ENCODE peak calls at places on chromosomes 16 and 17, in four cellular contexts. E, L, M and R are unnamed samples.

GRCh38 chr17:28717578-28718316 is at the start of gene RAB34:
- DNase-seq in M (no peak), L (no peak), E (no peak), R (peak)

GRCh38 chr17:1144139-1144538 is 35.6 kb downstream of the ABR start:
- DNase-seq in E (no peak), M (no peak), L (no peak), R (no peak)

GRCh38 chr17:64183815-64184397 is 54.0 kb upstream of the ERN1 start:
- DNase-seq in E (no peak), L (no peak), M (no peak), R (no peak)

GRCh38 chr16:27417047-27417671 is 15.2 kb downstream of the IL21R start:
- DNase-seq in L (no peak), M (no peak), E (no peak), R (no peak)

GRCh38 chr16:64356267-64356666 is 765.6 kb downstream of the CDH11 start:
- DNase-seq in M (no peak), L (no peak), E (no peak), R (peak)

GRCh38 chr17:3983945-3984484 is 19.8 kb upstream of the ATP2A3 start:
- DNase-seq in M (no peak), L (peak), E (no peak), R (no peak)

GRCh38 chr17:76237859-76238313 is 2.4 kb downstream of the RNF157 start:
- DNase-seq in M (peak), L (no peak), E (no peak), R (no peak)

GRCh38 chr16:85868495-85868894 is 30.5 kb upstream of the IRF8 start:
- DNase-seq in M (no peak), E (no peak), L (no peak), R (no peak)

GRCh38 chr16:20397468-20398074 is 7.0 kb downstream of the PDILT start:
- DNase-seq in M (peak), E (no peak), L (no peak), R (no peak)

GRCh38 chr16:81480856-81481821 is 36.5 kb downstream of the CMIP start:
- DNase-seq in M (peak), E (peak), L (peak), R (no peak)

GRCh38 chr16:2035431-2036199 is 8.9 kb downstream of the NHERF2 start:
- DNase-seq in L (peak), M (peak), E (no peak), R (no peak)

GRCh38 chr17:17783825-17784598 is 52.8 kb downstream of the SREBF1 start:
- DNase-seq in E (peak), L (no peak), M (no peak), R (no peak)

GRCh38 chr17:9512323-9513168 is 63.1 kb downstream of the STX8 start:
- DNase-seq in E (no peak), L (no peak), M (no peak), R (no peak)

GRCh38 chr17:82839617-82840292 is at the start of gene ZNF750:
- DNase-seq in E (no peak), L (no peak), M (no peak), R (no peak)

GRCh38 chr17:79388556-79389295 is 222.1 kb downstream of the RBFOX3 start:
- DNase-seq in M (peak), L (peak), E (no peak), R (peak)

GRCh38 chr17:145671-146541 is 8.5 kb downstream of the SCGB1C2 start:
- DNase-seq in L (no peak), M (no peak), E (no peak), R (no peak)

GRCh38 chr16:57299009-57299718 is 14.7 kb upstream of the PLLP start:
- DNase-seq in E (no peak), L (peak), M (peak), R (peak)

GRCh38 chr16:84484579-84485254 is 19.7 kb downstream of the MEAK7 start:
- DNase-seq in E (no peak), L (peak), M (peak), R (peak)

GRCh38 chr17:79617304-79617703 is 6.5 kb upstream of the RBFOX3 start:
- DNase-seq in L (no peak), E (no peak), M (no peak), R (no peak)

GRCh38 chr17:81609541-81610353 is 27.2 kb downstream of the NPLOC4 start:
- DNase-seq in E (no peak), M (no peak), L (no peak), R (no peak)

GRCh38 chr16:67198238-67198734 is 645 bp upstream of the ELMO3 start:
- DNase-seq in E (no peak), M (no peak), L (peak), R (peak)

GRCh38 chr17:49889500-49889899 is 41.6 kb upstream of the TAC4 start:
- DNase-seq in E (no peak), L (no peak), M (no peak), R (no peak)

GRCh38 chr17:27810211-27810901 is 10.0 kb upstream of the NOS2 start:
- DNase-seq in E (peak), L (no peak), M (no peak), R (no peak)

GRCh38 chr17:79988163-79988971 is 47.3 kb downstream of the TBC1D16 start:
- DNase-seq in E (no peak), L (no peak), M (peak), R (peak)

DNA sequence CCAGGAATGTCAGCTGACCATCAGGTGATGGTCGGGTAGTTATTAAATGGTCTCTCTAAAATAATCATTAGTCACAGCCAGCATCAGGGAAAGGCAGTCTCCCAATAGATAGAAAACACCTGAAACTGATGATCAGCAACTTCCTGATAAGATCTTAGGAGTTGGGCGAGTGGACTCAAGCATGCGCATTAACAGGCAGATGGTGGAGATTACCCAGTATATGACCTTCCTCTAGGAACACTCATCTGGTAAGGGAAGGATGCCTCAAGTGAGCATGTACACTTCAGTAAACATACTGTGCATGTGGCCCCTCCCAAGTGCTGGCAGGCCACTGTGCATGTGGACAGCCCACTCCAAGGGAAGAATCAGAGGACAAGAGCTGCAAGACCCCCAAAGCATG is 106.0 kb downstream of the ABCC12 start:
- DNase-seq in L (no peak), E (no peak), M (no peak), R (no peak)
- TF ChIP-seq PBX3 in L (no peak), E (no peak), M (no peak), R (no peak)

DNA sequence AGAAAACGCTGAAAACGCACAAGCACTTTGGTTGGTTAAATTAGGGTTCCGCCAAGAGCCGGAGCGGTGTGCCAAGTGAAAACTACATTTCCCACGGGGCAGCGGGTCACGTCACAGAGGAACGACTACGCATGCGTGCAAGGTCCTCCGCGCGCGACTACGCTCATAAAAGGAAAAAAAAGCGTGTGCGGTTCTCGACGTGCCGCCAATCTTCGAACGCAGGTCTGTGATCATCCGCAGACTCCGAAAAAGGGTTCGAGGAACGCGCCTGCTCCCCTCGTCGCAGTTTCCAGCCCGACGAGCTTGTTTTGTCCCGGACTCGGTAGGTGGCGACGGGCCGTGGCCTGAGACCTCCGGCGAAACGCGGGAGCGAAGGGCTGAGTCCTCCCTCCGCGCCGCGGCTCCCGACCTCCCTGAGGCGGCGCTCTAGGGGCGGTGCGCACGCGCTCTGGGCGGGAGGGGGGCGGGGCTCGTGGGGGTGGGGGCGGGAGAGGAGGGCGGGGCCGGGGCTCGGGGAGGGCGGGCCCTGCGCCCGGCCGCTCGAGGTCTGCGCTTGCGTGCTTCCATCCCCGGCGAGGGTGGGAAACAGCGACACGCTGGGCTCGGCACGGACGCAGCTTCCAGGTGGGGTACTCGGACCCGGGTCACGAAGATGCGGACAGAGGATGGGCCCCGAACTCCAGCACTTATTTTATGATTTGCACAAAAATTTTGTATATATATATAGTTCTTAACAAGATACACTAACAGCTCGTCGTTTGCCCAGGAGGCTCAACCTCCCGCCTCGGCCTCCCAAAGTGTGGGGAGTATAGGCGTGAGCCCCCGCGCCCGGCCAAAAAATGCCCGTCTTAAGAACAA is at the start of gene SGF29:
- DNase-seq in L (peak), M (peak), E (peak), R (peak)
- TF ChIP-seq CTCF in L (peak), M (peak), E (peak), R (peak)

GRCh38 chr16:35776-36305 is 17.6 kb downstream of the POLR3K start:
- DNase-seq in L (no peak), E (no peak), M (no peak), R (no peak)

GRCh38 chr16:35011-35775 is 18.2 kb downstream of the POLR3K start:
- DNase-seq in E (no peak), M (no peak), L (no peak), R (no peak)

GRCh38 chr16:38941-39892 is 14.2 kb downstream of the POLR3K start:
- DNase-seq in L (no peak), E (peak), M (no peak), R (no peak)

GRCh38 chr16:36336-36984 is 16.9 kb downstream of the POLR3K start:
- DNase-seq in E (no peak), M (no peak), L (no peak), R (no peak)

GRCh38 chr16:37511-37910 is 15.9 kb downstream of the POLR3K start:
- DNase-seq in L (no peak), M (no peak), E (no peak), R (no peak)
- TF ChIP-seq USF2 in L (no peak), M (no peak), E (no peak), R (no peak)

GRCh38 chr16:23785842-23786241 is 31.0 kb downstream of the CHP2 start:
- DNase-seq in E (no peak), M (no peak), L (no peak), R (no peak)

GRCh38 chr16:23786964-23787571 is 32.2 kb downstream of the CHP2 start:
- DNase-seq in E (no peak), L (no peak), M (no peak), R (no peak)

GRCh38 chr16:23781176-23781575 is 26.4 kb downstream of the CHP2 start:
- DNase-seq in L (no peak), M (no peak), E (no peak), R (no peak)

GRCh38 chr16:23788653-23789052 is 33.8 kb downstream of the CHP2 start:
- DNase-seq in E (no peak), L (no peak), M (no peak), R (no peak)

GRCh38 chr16:23784811-23785447 is 30.1 kb downstream of the CHP2 start:
- DNase-seq in E (no peak), L (no peak), M (no peak), R (no peak)
- TF ChIP-seq PBX3 in E (no peak), L (no peak), M (no peak), R (no peak)

DNA sequence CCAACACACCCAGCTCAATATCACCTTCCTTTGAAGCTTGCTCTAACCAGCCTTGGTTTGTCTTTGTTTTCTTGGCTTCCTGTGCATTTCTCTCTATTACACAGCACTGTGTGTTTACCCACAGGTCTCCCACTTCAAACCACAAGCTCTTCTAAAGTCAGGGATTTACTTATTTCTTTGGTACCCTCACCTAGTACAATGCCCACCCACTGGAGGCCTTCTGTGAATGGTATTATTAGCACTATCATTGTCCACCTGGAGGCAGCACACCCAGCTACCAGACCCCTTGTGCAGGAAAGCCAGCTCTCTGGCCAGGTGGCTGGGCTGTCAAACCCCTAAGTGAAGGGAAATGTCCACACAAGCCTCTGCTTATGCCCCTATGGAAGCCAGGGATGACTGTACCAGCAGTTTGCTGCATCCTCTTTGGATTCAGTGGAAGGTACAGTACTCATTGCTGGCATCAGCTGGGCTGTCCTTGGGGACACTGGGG is 9.4 kb upstream of the TOP2A start:
- DNase-seq in M (no peak), L (no peak), E (no peak), R (no peak)
- TF ChIP-seq CTCF in M (peak), L (no peak), E (peak), R (no peak)

DNA sequence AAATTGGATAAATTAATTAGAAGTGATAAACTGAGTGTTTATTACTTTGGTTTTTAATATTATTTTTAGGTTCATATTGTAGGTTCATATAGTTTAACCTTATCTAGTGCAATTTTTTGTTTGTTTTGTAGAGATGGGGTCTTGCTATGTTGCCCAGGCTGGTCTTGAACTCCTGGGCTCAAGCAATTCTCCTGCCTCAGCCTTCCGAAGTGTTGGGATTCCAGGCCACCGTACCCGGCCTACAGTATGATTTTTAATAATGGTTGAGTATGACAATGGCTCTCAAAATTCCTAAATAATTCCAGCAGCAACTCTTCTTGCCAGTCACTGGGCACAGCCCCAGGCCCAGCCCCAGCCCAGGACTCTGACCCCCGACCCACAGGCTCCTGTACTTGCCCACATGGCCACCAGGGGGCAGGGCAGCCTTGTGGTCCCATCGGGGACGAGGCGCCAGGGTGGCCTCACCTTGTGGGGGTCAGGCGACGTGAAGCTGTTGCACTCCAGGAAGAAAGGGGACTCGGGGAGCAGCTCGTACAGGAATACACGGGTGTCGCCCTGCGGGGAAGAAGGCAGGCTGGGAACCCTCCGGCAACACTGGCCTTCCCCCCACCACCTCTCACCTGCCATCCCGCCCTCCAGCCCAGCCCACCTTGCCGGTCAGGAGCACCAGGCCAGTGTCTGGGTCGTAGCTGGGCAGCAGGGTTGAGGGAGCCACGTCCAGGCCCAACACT is 7.9 kb upstream of the PAM16 start:
- DNase-seq in L (peak), M (peak), E (no peak), R (peak)
- TF ChIP-seq USF2 in L (no peak), M (no peak), E (no peak), R (no peak)

GRCh38 chr16:18049454-18050133 is 286.9 kb downstream of the NPIPA8 start:
- DNase-seq in L (no peak), E (no peak), M (no peak), R (no peak)
- TF ChIP-seq PBX3 in L (no peak), E (no peak), M (no peak), R (no peak)